ENCODE peak calls at places on chromosome 14, in ten cellular contexts. C is Ammon's horn; F is activated T-helper 2 cell treated with anti-CD3 and anti-CD28 coated beads, Interferon-gamma antibody, Interleukin-2, Interleukin-4, amounts not matched to agents 10 μg/mL and 5 μg/mL and 100 μg/mL, durations not matched to agents 14 hours and 24 hours and 36 hours; N is choroid plexus epithelial cell; X is NCI-H1048; S is A172; Q is HEK293T; J is fibroblast of lung; E is CD8-positive, alpha-beta memory T cell; W is cardiac muscle cell. Y is an unnamed sample.

GRCh38 chr14:95525999-95526398 is 8.9 kb upstream of the GLRX5 start:
- DNase-seq in C (no peak), F (no peak), N (no peak), X (no peak), S (no peak), Q (no peak), J (no peak), E (no peak), W (no peak), Y (no peak)

GRCh38 chr14:52790011-52790755 is 1.2 kb downstream of the GNPNAT1 start:
- DNase-seq in C (no peak), F (no peak), N (no peak), X (no peak), S (no peak), Q (no peak), J (no peak), E (no peak), W (peak; percentile 0), Y (peak; percentile 44)

GRCh38 chr14:75551021-75551420 is 27.4 kb upstream of the FLVCR2 start:
- DNase-seq in C (no peak), F (no peak), N (no peak), X (no peak), S (no peak), Q (no peak), J (no peak), E (no peak), W (no peak), Y (no peak)

GRCh38 chr14:51821822-51822221 is 38.6 kb upstream of the GNG2 start:
- DNase-seq in C (no peak), F (no peak), N (peak; percentile 44), X (no peak), S (no peak), Q (no peak), J (peak; percentile 83), E (no peak), W (no peak), Y (no peak)

GRCh38 chr14:68981539-68981976 is 2.5 kb upstream of the ACTN1 start:
- DNase-seq in C (no peak), F (no peak), N (peak; percentile 90), X (no peak), S (no peak), Q (no peak), J (no peak), E (no peak), W (no peak), Y (no peak)

GRCh38 chr14:94864421-94865195 is 94.7 kb upstream of the GSC start:
- DNase-seq in C (no peak), F (no peak), N (no peak), X (no peak), S (no peak), Q (no peak), J (no peak), E (no peak), W (no peak), Y (no peak)

GRCh38 chr14:63922696-63923421 is 70.1 kb downstream of the SYNE2 start:
- DNase-seq in C (no peak), F (no peak), N (peak; percentile 93), X (peak; percentile 66), S (peak; percentile 4), Q (no peak), J (no peak), E (no peak), W (no peak), Y (no peak)

GRCh38 chr14:105168979-105169507 is 467 bp upstream of the JAG2 start:
- DNase-seq in C (no peak), F (no peak), N (no peak), X (no peak), S (no peak), Q (peak; percentile 71), J (no peak), E (peak; percentile 30), W (peak; percentile 63), Y (peak; percentile 23)

GRCh38 chr14:104294983-104295680 is 156.7 kb downstream of the KIF26A start:
- DNase-seq in C (no peak), F (no peak), N (no peak), X (no peak), S (no peak), Q (no peak), J (no peak), E (no peak), W (no peak), Y (no peak)

GRCh38 chr14:72892879-72893635 is 844 bp downstream of the DPF3 start:
- DNase-seq in C (peak; percentile 46), F (peak; percentile 30), N (peak; percentile 36), X (no peak), S (no peak), Q (peak; percentile 34), J (no peak), E (peak; percentile 10), W (peak; percentile 46), Y (peak; percentile 62)

GRCh38 chr14:93906341-93907329 is 20.5 kb upstream of the FAM181A start:
- DNase-seq in C (peak; percentile 23), F (peak; percentile 43), N (peak; percentile 58), X (peak; percentile 28), S (peak; percentile 42), Q (peak; percentile 81), J (peak; percentile 8), E (peak; percentile 21), W (peak; percentile 75), Y (peak; percentile 74)

GRCh38 chr14:26402126-26402525 is 195.7 kb downstream of the NOVA1 start:
- DNase-seq in C (no peak), F (no peak), N (no peak), X (no peak), S (no peak), Q (no peak), J (no peak), E (no peak), W (no peak), Y (no peak)

GRCh38 chr14:64114166-64114565 is 180.0 kb downstream of the ESR2 start:
- DNase-seq in C (no peak), F (no peak), N (peak; percentile 33), X (no peak), S (no peak), Q (no peak), J (peak; percentile 27), E (no peak), W (no peak), Y (no peak)

GRCh38 chr14:91258876-91259275 is 14.4 kb upstream of the GPR68 start:
- DNase-seq in C (no peak), F (no peak), N (no peak), X (no peak), S (no peak), Q (no peak), J (no peak), E (no peak), W (no peak), Y (no peak)

GRCh38 chr14:94795372-94795771 is 25.5 kb upstream of the GSC start:
- DNase-seq in C (no peak), F (no peak), N (no peak), X (no peak), S (no peak), Q (no peak), J (no peak), E (no peak), W (no peak), Y (no peak)

GRCh38 chr14:61719344-61720301 is 24.3 kb downstream of the HIF1A start:
- DNase-seq in C (no peak), F (no peak), N (no peak), X (no peak), S (no peak), Q (no peak), J (no peak), E (no peak), W (no peak), Y (no peak)

GRCh38 chr14:102949062-102949800 is 26.8 kb downstream of the AMN start:
- DNase-seq in C (peak; percentile 49), F (peak; percentile 19), N (no peak), X (no peak), S (no peak), Q (no peak), J (no peak), E (no peak), W (no peak), Y (no peak)

GRCh38 chr14:61203059-61203753 is 77.9 kb downstream of the TMEM30B start:
- DNase-seq in C (no peak), F (no peak), N (no peak), X (no peak), S (no peak), Q (no peak), J (no peak), E (no peak), W (no peak), Y (no peak)

GRCh38 chr14:76901171-76902055 is 75.2 kb downstream of the LRRC74A start:
- DNase-seq in C (no peak), F (no peak), N (no peak), X (no peak), S (no peak), Q (no peak), J (peak; percentile 55), E (no peak), W (no peak), Y (peak; percentile 75)

GRCh38 chr14:94476018-94476417 is at the start of gene SERPINA9:
- DNase-seq in C (no peak), F (no peak), N (no peak), X (no peak), S (no peak), Q (no peak), J (no peak), E (no peak), W (no peak), Y (no peak)

GRCh38 chr14:50725761-50726160 is 57.7 kb upstream of the SAV1 start:
- DNase-seq in C (no peak), F (no peak), N (peak; percentile 9), X (no peak), S (no peak), Q (no peak), J (no peak), E (no peak), W (no peak), Y (no peak)

GRCh38 chr14:29649170-29649569 is 278.5 kb downstream of the PRKD1 start:
- DNase-seq in C (no peak), F (no peak), N (no peak), X (no peak), S (no peak), Q (no peak), J (no peak), E (no peak), W (no peak), Y (no peak)

GRCh38 chr14:68231832-68232642 is 412.5 kb downstream of the RAD51B start:
- DNase-seq in C (no peak), F (no peak), N (peak; percentile 67), X (no peak), S (no peak), Q (no peak), J (no peak), E (no peak), W (no peak), Y (no peak)

GRCh38 chr14:60106341-60106740 is 14.6 kb downstream of the PCNX4 start:
- DNase-seq in C (peak; percentile 73), F (no peak), N (peak; percentile 90), X (no peak), S (peak; percentile 7), Q (no peak), J (peak; percentile 54), E (no peak), W (no peak), Y (peak; percentile 22)

GRCh38 chr14:105739331-105740102 is 213.1 kb downstream of the TMEM121 start:
- DNase-seq in C (no peak), F (no peak), N (no peak), X (no peak), S (no peak), Q (no peak), J (no peak), E (no peak), W (no peak), Y (no peak)

GRCh38 chr14:74875941-74876913 is at the start of gene PROX2:
- DNase-seq in C (peak; percentile 53), F (no peak), N (no peak), X (no peak), S (no peak), Q (no peak), J (no peak), E (peak; percentile 10), W (no peak), Y (no peak)

GRCh38 chr14:68810173-68811153 is 17.6 kb upstream of the ZFP36L1 start:
- DNase-seq in C (no peak), F (no peak), N (no peak), X (no peak), S (no peak), Q (peak; percentile 3), J (no peak), E (no peak), W (no peak), Y (no peak)

GRCh38 chr14:31297701-31298344 is 90.2 kb upstream of the HECTD1 start:
- DNase-seq in C (no peak), F (no peak), N (peak; percentile 46), X (no peak), S (no peak), Q (no peak), J (no peak), E (no peak), W (no peak), Y (no peak)

Y was measured in G401.